ENCODE peak calls at places on chromosomes 12 and 14, in nine cellular contexts. One of them, this sample, is unnamed.

GRCh38 chr14:77025744-77026165 is 2.8 kb downstream of the IRF2BPL start:
- DNase-seq in ovary: no peak
- DNase-seq in AG09319: no peak
- DNase-seq in heart right ventricle: no peak
- DNase-seq in GM20000: no peak
- DNase-seq in MM.1S: no peak
- DNase-seq in heart left ventricle: no peak
- DNase-seq in Calu3: no peak
- DNase-seq in neural crest cell: no peak
- DNase-seq in this sample: no peak

GRCh38 chr14:65392296-65392695 is 20.2 kb upstream of the FUT8 start:
- DNase-seq in AG09319: no peak
- DNase-seq in ovary: no peak
- DNase-seq in heart left ventricle: no peak
- DNase-seq in GM20000: no peak
- DNase-seq in MM.1S: no peak
- DNase-seq in heart right ventricle: no peak
- DNase-seq in neural crest cell: no peak
- DNase-seq in Calu3: no peak
- DNase-seq in this sample: no peak

GRCh38 chr12:64890873-64891468 is 66.5 kb downstream of the TBC1D30 start:
- DNase-seq in MM.1S: peak
- DNase-seq in heart left ventricle: no peak
- DNase-seq in AG09319: peak
- DNase-seq in ovary: no peak
- DNase-seq in Calu3: peak
- DNase-seq in neural crest cell: no peak
- DNase-seq in GM20000: peak
- DNase-seq in heart right ventricle: no peak
- DNase-seq in this sample: peak

GRCh38 chr12:19140381-19141236 is 11.1 kb downstream of the PLEKHA5 start:
- DNase-seq in AG09319: no peak
- DNase-seq in MM.1S: no peak
- DNase-seq in GM20000: no peak
- DNase-seq in Calu3: no peak
- DNase-seq in neural crest cell: no peak
- DNase-seq in heart left ventricle: no peak
- DNase-seq in heart right ventricle: no peak
- DNase-seq in ovary: no peak
- DNase-seq in this sample: no peak

GRCh38 chr12:108172033-108172432 is 42.9 kb downstream of the WSCD2 start:
- DNase-seq in GM20000: no peak
- DNase-seq in heart right ventricle: no peak
- DNase-seq in neural crest cell: no peak
- DNase-seq in AG09319: no peak
- DNase-seq in ovary: no peak
- DNase-seq in MM.1S: no peak
- DNase-seq in Calu3: no peak
- DNase-seq in heart left ventricle: no peak
- DNase-seq in this sample: no peak

GRCh38 chr12:92109613-92110012 is 36.0 kb downstream of the BTG1 start:
- DNase-seq in AG09319: no peak
- DNase-seq in neural crest cell: no peak
- DNase-seq in Calu3: no peak
- DNase-seq in heart right ventricle: no peak
- DNase-seq in heart left ventricle: no peak
- DNase-seq in ovary: no peak
- DNase-seq in MM.1S: no peak
- DNase-seq in GM20000: no peak
- DNase-seq in this sample: no peak

GRCh38 chr12:53798575-53798974 is 46.8 kb upstream of the CISTR start:
- DNase-seq in heart left ventricle: no peak
- DNase-seq in neural crest cell: no peak
- DNase-seq in ovary: no peak
- DNase-seq in MM.1S: no peak
- DNase-seq in AG09319: no peak
- DNase-seq in heart right ventricle: no peak
- DNase-seq in GM20000: no peak
- DNase-seq in Calu3: peak
- DNase-seq in this sample: peak

GRCh38 chr12:103791350-103791920 is 49.6 kb downstream of the NT5DC3 start:
- DNase-seq in Calu3: no peak
- DNase-seq in heart left ventricle: no peak
- DNase-seq in AG09319: no peak
- DNase-seq in heart right ventricle: no peak
- DNase-seq in ovary: no peak
- DNase-seq in GM20000: no peak
- DNase-seq in MM.1S: no peak
- DNase-seq in neural crest cell: no peak
- DNase-seq in this sample: no peak

GRCh38 chr12:122875590-122876220 is 20.2 kb downstream of the VPS37B start:
- DNase-seq in neural crest cell: no peak
- DNase-seq in ovary: no peak
- DNase-seq in heart left ventricle: no peak
- DNase-seq in heart right ventricle: no peak
- DNase-seq in AG09319: no peak
- DNase-seq in GM20000: peak
- DNase-seq in Calu3: no peak
- DNase-seq in MM.1S: peak
- DNase-seq in this sample: peak

GRCh38 chr14:77849711-77850110 is 49.8 kb downstream of the ADCK1 start:
- DNase-seq in MM.1S: no peak
- DNase-seq in AG09319: no peak
- DNase-seq in heart right ventricle: no peak
- DNase-seq in heart left ventricle: no peak
- DNase-seq in Calu3: no peak
- DNase-seq in GM20000: no peak
- DNase-seq in neural crest cell: no peak
- DNase-seq in ovary: no peak
- DNase-seq in this sample: no peak

GRCh38 chr12:75894965-75895754 is 136.4 kb downstream of the PHLDA1 start:
- DNase-seq in heart right ventricle: no peak
- DNase-seq in heart left ventricle: no peak
- DNase-seq in MM.1S: no peak
- DNase-seq in neural crest cell: no peak
- DNase-seq in GM20000: no peak
- DNase-seq in Calu3: no peak
- DNase-seq in ovary: no peak
- DNase-seq in AG09319: no peak
- DNase-seq in this sample: no peak

GRCh38 chr14:95136631-95137030 is 20.7 kb downstream of the DICER1 start:
- DNase-seq in GM20000: no peak
- DNase-seq in heart right ventricle: no peak
- DNase-seq in MM.1S: no peak
- DNase-seq in heart left ventricle: no peak
- DNase-seq in ovary: no peak
- DNase-seq in Calu3: no peak
- DNase-seq in AG09319: no peak
- DNase-seq in neural crest cell: no peak
- DNase-seq in this sample: no peak

GRCh38 chr12:32698285-32698684 is 19.2 kb downstream of the DNM1L start:
- DNase-seq in ovary: no peak
- DNase-seq in GM20000: no peak
- DNase-seq in AG09319: no peak
- DNase-seq in Calu3: no peak
- DNase-seq in neural crest cell: no peak
- DNase-seq in MM.1S: no peak
- DNase-seq in heart right ventricle: no peak
- DNase-seq in heart left ventricle: no peak
- DNase-seq in this sample: no peak

GRCh38 chr14:93893550-93894329 is 33.4 kb upstream of the FAM181A start:
- DNase-seq in GM20000: no peak
- DNase-seq in heart left ventricle: no peak
- DNase-seq in Calu3: no peak
- DNase-seq in AG09319: no peak
- DNase-seq in neural crest cell: no peak
- DNase-seq in heart right ventricle: no peak
- DNase-seq in MM.1S: no peak
- DNase-seq in ovary: no peak
- DNase-seq in this sample: no peak

GRCh38 chr12:13205809-13206559 is 9.5 kb downstream of the EMP1 start:
- DNase-seq in AG09319: peak
- DNase-seq in MM.1S: no peak
- DNase-seq in ovary: no peak
- DNase-seq in heart right ventricle: no peak
- DNase-seq in neural crest cell: no peak
- DNase-seq in heart left ventricle: no peak
- DNase-seq in Calu3: peak
- DNase-seq in GM20000: no peak
- DNase-seq in this sample: no peak

GRCh38 chr12:113424915-113425823 is 3.0 kb downstream of the SDSL start:
- DNase-seq in Calu3: peak
- DNase-seq in heart right ventricle: peak
- DNase-seq in GM20000: peak
- DNase-seq in MM.1S: peak
- DNase-seq in heart left ventricle: no peak
- DNase-seq in ovary: peak
- DNase-seq in neural crest cell: peak
- DNase-seq in AG09319: no peak
- DNase-seq in this sample: peak

DNA sequence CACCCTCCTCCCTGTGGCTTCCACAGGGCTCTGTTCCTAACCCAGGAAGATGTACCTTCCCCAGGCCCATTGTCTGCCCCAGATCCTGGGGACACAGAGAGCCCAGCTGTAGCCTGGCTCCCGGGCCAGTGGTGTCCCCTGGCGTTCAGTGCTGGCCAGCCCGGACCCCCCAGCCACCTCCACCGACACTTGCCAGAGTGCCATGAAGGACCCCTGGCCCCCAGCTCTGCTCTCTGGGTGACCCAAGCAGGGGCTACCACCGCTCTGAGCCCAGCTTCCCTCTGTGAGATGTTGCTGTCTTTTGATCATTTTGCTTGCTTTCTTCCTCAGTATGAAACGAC is 6.2 kb downstream of the INF2 start:
- DNase-seq in GM20000: no peak
- DNase-seq in neural crest cell: no peak
- DNase-seq in heart left ventricle: no peak
- DNase-seq in Calu3: no peak
- DNase-seq in AG09319: no peak
- DNase-seq in heart right ventricle: no peak
- DNase-seq in ovary: no peak
- DNase-seq in MM.1S: no peak
- DNase-seq in this sample: no peak
- TF ChIP-seq CTCF in GM20000: no peak
- TF ChIP-seq CTCF in neural crest cell: no peak
- TF ChIP-seq CTCF in heart left ventricle: no peak
- TF ChIP-seq CTCF in Calu3: no peak
- TF ChIP-seq CTCF in AG09319: no peak
- TF ChIP-seq CTCF in heart right ventricle: peak
- TF ChIP-seq CTCF in ovary: no peak
- TF ChIP-seq CTCF in MM.1S: no peak
- TF ChIP-seq CTCF in this sample: no peak

GRCh38 chr12:188910-189621 is 24.9 kb downstream of the SLC6A12 start:
- DNase-seq in GM20000: peak
- DNase-seq in ovary: peak
- DNase-seq in neural crest cell: peak
- DNase-seq in Calu3: peak
- DNase-seq in heart left ventricle: peak
- DNase-seq in heart right ventricle: peak
- DNase-seq in MM.1S: peak
- DNase-seq in AG09319: no peak
- DNase-seq in this sample: peak
- TF ChIP-seq CTCF in GM20000: peak
- TF ChIP-seq CTCF in ovary: peak
- TF ChIP-seq CTCF in neural crest cell: peak
- TF ChIP-seq CTCF in Calu3: peak
- TF ChIP-seq CTCF in heart left ventricle: peak
- TF ChIP-seq CTCF in heart right ventricle: peak
- TF ChIP-seq CTCF in MM.1S: peak
- TF ChIP-seq CTCF in AG09319: peak
- TF ChIP-seq CTCF in this sample: peak

GRCh38 chr12:12153596-12153995 is 82.9 kb downstream of the BCL2L14 start:
- DNase-seq in AG09319: no peak
- DNase-seq in MM.1S: no peak
- DNase-seq in neural crest cell: no peak
- DNase-seq in heart right ventricle: no peak
- DNase-seq in heart left ventricle: no peak
- DNase-seq in Calu3: no peak
- DNase-seq in GM20000: no peak
- DNase-seq in ovary: no peak
- DNase-seq in this sample: no peak
- TF ChIP-seq CTCF in AG09319: no peak
- TF ChIP-seq CTCF in MM.1S: no peak
- TF ChIP-seq CTCF in neural crest cell: no peak
- TF ChIP-seq CTCF in heart right ventricle: no peak
- TF ChIP-seq CTCF in heart left ventricle: no peak
- TF ChIP-seq CTCF in Calu3: no peak
- TF ChIP-seq CTCF in GM20000: no peak
- TF ChIP-seq CTCF in ovary: no peak
- TF ChIP-seq CTCF in this sample: no peak

DNA sequence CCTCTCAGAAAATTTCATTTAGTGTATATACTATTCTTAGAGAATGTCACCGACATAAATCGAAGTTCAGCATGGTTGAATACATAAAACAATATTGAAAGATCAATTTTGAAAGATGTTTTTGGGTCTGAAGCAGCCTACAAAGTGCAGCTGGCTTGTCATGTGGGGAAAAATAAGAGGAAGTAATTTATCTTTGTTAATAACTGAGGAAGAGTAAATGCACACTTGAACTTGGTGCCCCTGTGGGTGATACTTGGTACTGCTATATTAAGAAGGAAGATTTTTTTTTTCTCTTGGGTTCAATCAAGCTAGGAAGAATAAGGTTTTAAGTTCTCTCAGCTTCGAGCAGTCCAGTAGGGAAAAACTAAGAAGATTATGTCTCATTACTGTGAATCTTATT is 661.3 kb downstream of the RPL10L start:
- DNase-seq in Calu3: no peak
- DNase-seq in heart left ventricle: no peak
- DNase-seq in ovary: no peak
- DNase-seq in neural crest cell: no peak
- DNase-seq in heart right ventricle: no peak
- DNase-seq in MM.1S: no peak
- DNase-seq in GM20000: no peak
- DNase-seq in AG09319: no peak
- DNase-seq in this sample: no peak
- TF ChIP-seq CTCF in Calu3: peak
- TF ChIP-seq CTCF in heart left ventricle: peak
- TF ChIP-seq CTCF in ovary: no peak
- TF ChIP-seq CTCF in neural crest cell: peak
- TF ChIP-seq CTCF in heart right ventricle: no peak
- TF ChIP-seq CTCF in MM.1S: no peak
- TF ChIP-seq CTCF in GM20000: no peak
- TF ChIP-seq CTCF in AG09319: no peak
- TF ChIP-seq CTCF in this sample: no peak

GRCh38 chr14:34912182-34912581 is 37.0 kb upstream of the BAZ1A start:
- DNase-seq in ovary: no peak
- DNase-seq in AG09319: no peak
- DNase-seq in MM.1S: no peak
- DNase-seq in heart right ventricle: no peak
- DNase-seq in GM20000: no peak
- DNase-seq in neural crest cell: no peak
- DNase-seq in Calu3: no peak
- DNase-seq in heart left ventricle: no peak
- DNase-seq in this sample: no peak
- TF ChIP-seq CTCF in ovary: no peak
- TF ChIP-seq CTCF in AG09319: no peak
- TF ChIP-seq CTCF in MM.1S: no peak
- TF ChIP-seq CTCF in heart right ventricle: no peak
- TF ChIP-seq CTCF in GM20000: no peak
- TF ChIP-seq CTCF in neural crest cell: no peak
- TF ChIP-seq CTCF in Calu3: no peak
- TF ChIP-seq CTCF in heart left ventricle: no peak
- TF ChIP-seq CTCF in this sample: no peak

This sample was measured in GM13977.